ENCODE peak calls at places on chromosomes 7 and 10, in ten cellular contexts. L is T-helper 9 cell; H is GM03348; K is GM23248; I is NCI-H82; P is HTR-8/SVneo; D is midbrain; X is activated naive CD4-positive, alpha-beta T cell treated with anti-CD3 and anti-CD28 coated beads for 36 hours; O is lower leg skin; M is stimulated activated CD4-positive, alpha-beta T cell treated with anti-CD3 and anti-CD28 coated beads, Interleukin-12 subunit alpha, Interleukin-12 subunit beta, amount 100 ng/mL, for 48 hours. J is an unnamed sample.

GRCh38 chr10:5919568-5919967 is 29.5 kb downstream of the FBH1 start:
- DNase-seq in L (no peak), H (no peak), K (no peak), I (no peak), P (no peak), D (no peak), X (no peak), O (no peak), M (no peak), J (no peak)

GRCh38 chr7:140564643-140565042 is 76.0 kb downstream of the DENND2A start:
- DNase-seq in L (no peak), H (no peak), K (peak), I (no peak), P (no peak), D (no peak), X (no peak), O (no peak), M (no peak), J (no peak)

GRCh38 chr7:40604601-40605438 is 470.0 kb downstream of the SUGCT start:
- DNase-seq in L (no peak), H (no peak), K (peak), I (peak), P (peak), D (peak), X (peak), O (no peak), M (no peak), J (peak)

GRCh38 chr7:47988496-47989386 is 9.3 kb upstream of the HUS1 start:
- DNase-seq in L (no peak), H (peak), K (peak), I (peak), P (no peak), D (no peak), X (no peak), O (no peak), M (no peak), J (no peak)

GRCh38 chr7:135209225-135209834 is 2.0 kb downstream of the WDR91 start:
- DNase-seq in L (no peak), H (no peak), K (no peak), I (no peak), P (no peak), D (no peak), X (no peak), O (no peak), M (no peak), J (no peak)

GRCh38 chr10:128324058-128324457 is 197.8 kb upstream of the MKI67 start:
- DNase-seq in L (no peak), H (no peak), K (no peak), I (peak), P (no peak), D (no peak), X (peak), O (peak), M (no peak), J (peak)

GRCh38 chr7:121576148-121576921 is 180.2 kb upstream of the FAM3C start:
- DNase-seq in L (no peak), H (no peak), K (no peak), I (no peak), P (no peak), D (no peak), X (no peak), O (no peak), M (no peak), J (no peak)

GRCh38 chr7:141074162-141074989 is 512 bp downstream of the TMEM178B start:
- DNase-seq in L (no peak), H (peak), K (peak), I (peak), P (no peak), D (peak), X (peak), O (no peak), M (no peak), J (peak)

GRCh38 chr7:20270867-20271266 is 53.7 kb upstream of the MACC1 start:
- DNase-seq in L (no peak), H (no peak), K (no peak), I (no peak), P (no peak), D (no peak), X (no peak), O (no peak), M (no peak), J (no peak)

GRCh38 chr10:94443052-94443451 is 40.7 kb downstream of the TBC1D12 start:
- DNase-seq in L (no peak), H (no peak), K (no peak), I (no peak), P (no peak), D (peak), X (no peak), O (no peak), M (no peak), J (peak)

GRCh38 chr10:17576768-17577167 is 40.4 kb downstream of the HACD1 start:
- DNase-seq in L (no peak), H (no peak), K (no peak), I (no peak), P (no peak), D (no peak), X (no peak), O (no peak), M (no peak), J (no peak)

GRCh38 chr10:62811159-62811875 is 4.8 kb downstream of the EGR2 start:
- DNase-seq in L (no peak), H (no peak), K (no peak), I (no peak), P (no peak), D (no peak), X (peak), O (no peak), M (peak), J (no peak)

GRCh38 chr10:70296406-70296899 is 12.6 kb upstream of the NPFFR1 start:
- DNase-seq in L (no peak), H (peak), K (peak), I (peak), P (peak), D (no peak), X (no peak), O (peak), M (no peak), J (no peak)

GRCh38 chr10:79391231-79392019 is 44.2 kb downstream of the PPIF start:
- DNase-seq in L (no peak), H (no peak), K (peak), I (no peak), P (no peak), D (no peak), X (no peak), O (peak), M (no peak), J (no peak)

GRCh38 chr10:86346794-86347665 is 19.6 kb downstream of the GRID1 start:
- DNase-seq in L (no peak), H (no peak), K (no peak), I (no peak), P (no peak), D (no peak), X (no peak), O (no peak), M (no peak), J (no peak)

GRCh38 chr7:150941983-150942590 is 36.0 kb downstream of the KCNH2 start:
- DNase-seq in L (peak), H (no peak), K (no peak), I (no peak), P (no peak), D (no peak), X (peak), O (peak), M (no peak), J (peak)

GRCh38 chr10:75347211-75347610 is 54.4 kb downstream of the ZNF503 start:
- DNase-seq in L (no peak), H (no peak), K (no peak), I (peak), P (no peak), D (no peak), X (no peak), O (no peak), M (no peak), J (no peak)

GRCh38 chr10:4766449-4766848 is 59.6 kb upstream of the AKR1E2 start:
- DNase-seq in L (no peak), H (no peak), K (peak), I (no peak), P (no peak), D (no peak), X (no peak), O (no peak), M (no peak), J (no peak)

GRCh38 chr7:42189535-42189934 is 47.5 kb downstream of the GLI3 start:
- DNase-seq in L (no peak), H (peak), K (peak), I (no peak), P (no peak), D (no peak), X (no peak), O (no peak), M (no peak), J (no peak)

GRCh38 chr7:732094-732541 is 5.0 kb upstream of the PRKAR1B start:
- DNase-seq in L (no peak), H (no peak), K (no peak), I (no peak), P (no peak), D (no peak), X (peak), O (no peak), M (no peak), J (peak)

J was measured in cerebellar cortex.